ENCODE peak calls at places on chromosome 15, in five cellular contexts. B is psoas muscle, H is pancreas, W is brain microvascular endothelial cell, I is neural progenitor cell. Y is an unnamed sample.

GRCh38 chr15:90877315-90877714 is 7.0 kb upstream of the FES start:
- DNase-seq in B (no peak), H (no peak), W (no peak), I (no peak), Y (no peak)

GRCh38 chr15:61556037-61556648 is 327.0 kb upstream of the RORA start:
- DNase-seq in B (no peak), H (no peak), W (peak), I (no peak), Y (no peak)

GRCh38 chr15:64279131-64279530 is 76.8 kb downstream of the CSNK1G1 start:
- DNase-seq in B (no peak), H (no peak), W (no peak), I (no peak), Y (no peak)

GRCh38 chr15:50003786-50004334 is 115.2 kb downstream of the ATP8B4 start:
- DNase-seq in B (peak), H (peak), W (peak), I (peak), Y (peak)

GRCh38 chr15:50675524-50676144 is 11.0 kb downstream of the TRPM7 start:
- DNase-seq in B (no peak), H (no peak), W (peak), I (no peak), Y (no peak)

GRCh38 chr15:62506217-62506805 is 341.2 kb upstream of the C2CD4B start:
- DNase-seq in B (no peak), H (peak), W (peak), I (peak), Y (no peak)

GRCh38 chr15:79076661-79077060 is 13.9 kb downstream of the RASGRF1 start:
- DNase-seq in B (no peak), H (no peak), W (no peak), I (no peak), Y (no peak)

GRCh38 chr15:59394166-59394661 is 21.5 kb upstream of the MYO1E start:
- DNase-seq in B (no peak), H (no peak), W (no peak), I (no peak), Y (no peak)

GRCh38 chr15:65870889-65871533 is 1.7 kb downstream of the RAB11A start:
- DNase-seq in B (no peak), H (no peak), W (peak), I (no peak), Y (no peak)

GRCh38 chr15:33985287-33985686 is 17.0 kb downstream of the CHRM5 start:
- DNase-seq in B (no peak), H (no peak), W (peak), I (peak), Y (no peak)

GRCh38 chr15:62816342-62817059 is 226.0 kb upstream of the TPM1 start:
- DNase-seq in B (no peak), H (no peak), W (peak), I (no peak), Y (no peak)

GRCh38 chr15:33293619-33294309 is 17.0 kb upstream of the RYR3 start:
- DNase-seq in B (no peak), H (no peak), W (peak), I (no peak), Y (no peak)

GRCh38 chr15:45372032-45372995 is 6.0 kb downstream of the GATM start:
- DNase-seq in B (no peak), H (no peak), W (no peak), I (no peak), Y (no peak)

GRCh38 chr15:88802991-88803240 is 320 bp upstream of the ACAN start:
- DNase-seq in B (no peak), H (no peak), W (no peak), I (no peak), Y (no peak)

GRCh38 chr15:64161688-64162477 is 939 bp downstream of the PPIB start:
- DNase-seq in B (no peak), H (no peak), W (no peak), I (no peak), Y (no peak)

GRCh38 chr15:31255176-31255510 is 71.5 kb upstream of the KLF13 start:
- DNase-seq in B (no peak), H (no peak), W (no peak), I (no peak), Y (no peak)

GRCh38 chr15:66109826-66110225 is 143.7 kb downstream of the MEGF11 start:
- DNase-seq in B (no peak), H (no peak), W (no peak), I (no peak), Y (no peak)

GRCh38 chr15:58399737-58400136 is 32.1 kb upstream of the LIPC start:
- DNase-seq in B (no peak), H (no peak), W (no peak), I (no peak), Y (no peak)

GRCh38 chr15:71437919-71438318 is 322.6 kb downstream of the THSD4 start:
- DNase-seq in B (no peak), H (no peak), W (peak), I (no peak), Y (no peak)

GRCh38 chr15:40598672-40599071 is 4.6 kb downstream of the KNL1 start:
- DNase-seq in B (no peak), H (no peak), W (no peak), I (no peak), Y (no peak)

GRCh38 chr15:48811325-48811938 is 563 bp upstream of the CEP152 start:
- DNase-seq in B (no peak), H (peak), W (no peak), I (peak), Y (no peak)

GRCh38 chr15:100095896-100096600 is 245.7 kb downstream of the ADAMTS17 start:
- DNase-seq in B (no peak), H (no peak), W (no peak), I (no peak), Y (no peak)

GRCh38 chr15:76190070-76190564 is 121.2 kb downstream of the ETFA start:
- DNase-seq in B (no peak), H (peak), W (no peak), I (no peak), Y (no peak)

GRCh38 chr15:78243076-78243475 is 8.7 kb upstream of the ACSBG1 start:
- DNase-seq in B (no peak), H (no peak), W (no peak), I (no peak), Y (no peak)

GRCh38 chr15:73034213-73034612 is 18.1 kb upstream of the NEO1 start:
- DNase-seq in B (no peak), H (peak), W (no peak), I (no peak), Y (no peak)

GRCh38 chr15:63233667-63234419 is 43.6 kb upstream of the APH1B start:
- DNase-seq in B (no peak), H (no peak), W (peak), I (no peak), Y (no peak)

GRCh38 chr15:86650084-86650483 is 570.4 kb downstream of the AGBL1 start:
- DNase-seq in B (no peak), H (peak), W (no peak), I (no peak), Y (no peak)

GRCh38 chr15:91488452-91488851 is 365.1 kb upstream of the SLCO3A1 start:
- DNase-seq in B (no peak), H (no peak), W (no peak), I (no peak), Y (no peak)

GRCh38 chr15:85414495-85414894 is 34.1 kb downstream of the AKAP13 start:
- DNase-seq in B (no peak), H (no peak), W (no peak), I (no peak), Y (no peak)

GRCh38 chr15:100042558-100042957 is 299.2 kb downstream of the ADAMTS17 start:
- DNase-seq in B (no peak), H (no peak), W (peak), I (no peak), Y (no peak)

GRCh38 chr15:61943992-61944391 is 116.3 kb downstream of the VPS13C start:
- DNase-seq in B (no peak), H (no peak), W (no peak), I (no peak), Y (no peak)

GRCh38 chr15:62122249-62122648 is 42.8 kb downstream of the C2CD4B start:
- DNase-seq in B (no peak), H (no peak), W (no peak), I (no peak), Y (no peak)

GRCh38 chr15:98754283-98755022 is 106.1 kb downstream of the IGF1R start:
- DNase-seq in B (no peak), H (no peak), W (no peak), I (peak), Y (no peak)
- TF ChIP-seq CTCF in B (no peak), H (no peak), W (no peak), I (no peak), Y (no peak)

DNA sequence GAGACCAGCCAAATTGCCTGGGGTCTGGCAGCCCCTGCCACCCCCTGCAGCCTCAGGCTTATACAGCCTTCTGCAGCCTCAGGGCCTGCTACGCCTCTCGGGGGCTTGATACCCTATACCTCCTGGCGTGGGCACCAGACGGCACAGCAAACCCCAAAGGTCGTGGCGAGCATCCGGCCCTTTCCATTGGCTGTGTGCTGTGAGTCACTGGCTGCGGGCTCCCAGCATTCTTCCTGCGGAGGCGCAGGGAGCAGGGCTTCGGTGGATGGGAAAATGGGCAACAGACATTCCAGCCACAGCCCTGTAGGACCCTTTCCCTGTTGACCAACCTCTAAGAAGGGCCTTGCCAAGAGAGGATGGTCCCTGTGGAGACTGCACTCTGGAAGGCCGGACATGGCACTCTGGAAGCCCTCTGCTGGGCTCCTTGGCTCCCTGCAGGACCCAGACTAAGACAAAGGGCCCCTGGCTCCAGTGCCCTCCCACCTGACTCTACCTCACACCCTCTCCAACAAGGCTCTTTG is 59.6 kb downstream of the ITGA11 start:
- DNase-seq in B (no peak), H (no peak), W (peak), I (peak), Y (no peak)
- TF ChIP-seq CTCF in B (peak), H (no peak), W (peak), I (peak), Y (no peak)

GRCh38 chr15:84033793-84034553 is 201.6 kb upstream of the GOLGA6L4 start:
- DNase-seq in B (no peak), H (no peak), W (peak), I (no peak), Y (no peak)

GRCh38 chr15:84034831-84035753 is 200.5 kb upstream of the GOLGA6L4 start:
- DNase-seq in B (no peak), H (peak), W (peak), I (peak), Y (no peak)
- TF ChIP-seq CTCF in B (peak), H (peak), W (peak), I (peak), Y (no peak)

DNA sequence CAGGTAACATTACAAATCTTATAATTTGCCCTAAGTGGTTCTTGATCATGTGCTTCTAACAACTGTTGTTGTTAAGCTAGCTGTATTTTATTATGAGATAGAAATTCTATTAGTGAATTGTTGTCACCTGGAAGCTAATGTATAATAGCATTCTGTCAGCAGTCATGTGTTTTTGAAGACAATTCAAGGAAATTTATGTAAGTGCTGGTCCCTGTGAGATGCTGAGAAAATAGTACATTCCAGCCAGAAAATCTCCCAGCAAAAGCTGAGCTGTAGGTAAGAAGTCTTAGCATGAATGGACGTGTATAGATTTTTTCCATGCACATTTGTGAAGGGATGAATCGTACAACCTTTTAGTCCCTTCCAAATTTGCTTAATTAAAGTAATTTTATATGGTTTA is 120.0 kb upstream of the C15orf61 start:
- DNase-seq in B (no peak), H (no peak), W (no peak), I (no peak), Y (no peak)
- TF ChIP-seq CTCF in B (no peak), H (no peak), W (no peak), I (no peak), Y (no peak)

DNA sequence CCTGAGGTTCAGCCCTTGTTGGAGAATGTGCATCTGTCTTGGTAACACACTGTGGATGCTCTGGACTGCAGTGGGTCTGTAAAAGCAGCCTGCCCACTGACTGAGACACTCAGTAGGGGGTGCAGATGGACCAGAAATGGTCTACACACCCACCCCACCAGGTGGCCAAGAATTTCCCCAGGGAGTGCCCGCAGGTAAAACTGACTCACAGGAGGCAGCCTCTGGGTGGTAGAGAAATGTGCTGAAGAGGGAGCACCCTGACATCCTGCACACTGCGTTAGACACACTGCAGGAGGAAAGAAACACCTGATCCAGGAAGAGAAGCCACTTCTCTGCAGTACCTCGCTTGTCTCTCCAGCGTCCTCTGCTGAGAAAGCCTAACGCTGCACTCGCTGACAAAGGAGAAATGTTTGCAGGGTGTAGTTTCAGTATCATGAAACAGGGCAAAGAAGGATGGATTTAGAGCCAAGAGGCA is 109.5 kb upstream of the ABHD17C start:
- DNase-seq in B (no peak), H (no peak), W (no peak), I (no peak), Y (no peak)
- TF ChIP-seq CTCF in B (no peak), H (no peak), W (no peak), I (peak), Y (no peak)

DNA sequence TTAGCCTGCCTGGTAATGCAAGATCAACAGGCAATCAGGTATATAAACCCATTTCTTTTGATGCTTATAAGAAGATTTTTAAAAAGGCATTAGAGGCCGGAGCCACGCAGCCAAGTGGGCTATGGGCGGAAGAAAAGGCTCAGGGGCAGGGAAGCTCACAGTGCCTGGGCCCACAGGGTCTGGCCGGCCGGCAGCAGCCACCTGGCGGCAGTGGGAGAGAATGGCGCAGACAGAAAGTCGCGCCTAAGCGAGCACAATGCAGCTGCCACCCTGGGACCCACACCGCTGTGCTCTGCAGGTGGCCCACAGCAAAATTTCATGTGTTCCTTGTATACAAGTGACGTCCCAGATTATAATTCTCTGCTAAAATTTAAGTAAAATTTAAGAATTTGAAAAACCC is 448.6 kb upstream of the RASGRP1 start:
- DNase-seq in B (no peak), H (no peak), W (no peak), I (no peak), Y (no peak)
- TF ChIP-seq CTCF in B (no peak), H (no peak), W (no peak), I (no peak), Y (no peak)